ENCODE peak calls at places on chromosomes 3 and 15, in eight cellular contexts. N is foreskin fibroblast, Q is MM.1S, Z is bronchial epithelial cell, L is PC-3, H is fibroblast of gingiva, J is SK-MEL-5, A is T-helper 1 cell. W is an unnamed sample.

GRCh38 chr3:121757087-121757811 is 7.7 kb upstream of the GOLGB1 start:
- DNase-seq in Q (no peak), A (no peak), H (no peak), J (no peak), L (no peak), N (no peak), Z (no peak), W (no peak)

GRCh38 chr15:32818758-32819405 is 101.1 kb downstream of the GREM1 start:
- DNase-seq in A (no peak), Z (no peak), Q (no peak), L (no peak), N (peak), J (peak), H (peak), W (peak)

GRCh38 chr3:89851974-89852621 is 744.7 kb downstream of the EPHA3 start:
- DNase-seq in L (peak), Q (no peak), J (peak), N (peak), Z (peak), A (no peak), H (peak), W (peak)

GRCh38 chr15:50576156-50576555 is 29.7 kb upstream of the USP50 start:
- DNase-seq in Z (no peak), Q (no peak), N (no peak), A (no peak), H (peak), L (no peak), J (no peak), W (no peak)

GRCh38 chr3:191387441-191388077 is 57.2 kb upstream of the UTS2B start:
- DNase-seq in L (no peak), N (no peak), A (no peak), Z (no peak), J (no peak), Q (no peak), H (no peak), W (no peak)

GRCh38 chr3:78907367-78907766 is 860.4 kb downstream of the ROBO1 start:
- DNase-seq in H (peak), J (peak), Q (no peak), N (no peak), L (no peak), A (no peak), Z (no peak), W (no peak)

GRCh38 chr15:61731081-61731480 is 329.2 kb downstream of the VPS13C start:
- DNase-seq in H (peak), J (no peak), A (no peak), L (no peak), N (peak), Z (no peak), Q (no peak), W (no peak)

GRCh38 chr3:179321585-179322322 is 1.1 kb upstream of the ZNF639 start:
- DNase-seq in L (peak), N (peak), J (peak), Q (peak), A (peak), Z (peak), H (peak), W (peak)

GRCh38 chr3:102514241-102514640 is 79.4 kb downstream of the ZPLD1 start:
- DNase-seq in J (no peak), L (no peak), A (no peak), Z (no peak), N (no peak), Q (no peak), H (no peak), W (no peak)

GRCh38 chr15:55907797-55908196 is 85.6 kb downstream of the NEDD4 start:
- DNase-seq in A (no peak), Z (peak), L (peak), N (peak), J (peak), Q (no peak), H (peak), W (peak)

GRCh38 chr15:66578286-66578875 is 12.6 kb upstream of the LCTL start:
- DNase-seq in Z (peak), A (peak), J (no peak), L (peak), H (no peak), Q (no peak), N (peak), W (peak)

GRCh38 chr3:191141728-191142127 is 57.3 kb upstream of the OSTN start:
- DNase-seq in L (peak), N (peak), Q (no peak), Z (peak), A (peak), H (peak), J (no peak), W (peak)

GRCh38 chr15:77636209-77636608 is 3.5 kb upstream of the LINGO1 start:
- DNase-seq in J (no peak), H (no peak), N (no peak), Q (no peak), L (no peak), Z (no peak), A (no peak), W (no peak)

GRCh38 chr3:156382458-156383346 is 172.2 kb downstream of the SSR3 start:
- DNase-seq in Z (peak), Q (peak), L (peak), J (peak), H (peak), A (no peak), N (peak), W (peak)

GRCh38 chr3:104887069-104887468 is 479.6 kb upstream of the ALCAM start:
- DNase-seq in Z (peak), N (peak), Q (no peak), H (no peak), J (no peak), L (peak), A (no peak), W (peak)

GRCh38 chr3:106217745-106218144 is 348.9 kb upstream of the CBLB start:
- DNase-seq in L (no peak), H (no peak), A (no peak), Q (no peak), N (no peak), J (no peak), Z (no peak), W (no peak)

GRCh38 chr3:150766742-150767141 is 3.8 kb upstream of the SIAH2 start:
- DNase-seq in Z (no peak), N (no peak), A (no peak), Q (no peak), H (no peak), J (no peak), L (no peak), W (no peak)

GRCh38 chr3:154862265-154862664 is 217.9 kb upstream of the MME start:
- DNase-seq in J (no peak), N (peak), Z (peak), H (no peak), Q (peak), L (peak), A (no peak), W (peak)

GRCh38 chr3:186467969-186468368 is 76.2 kb downstream of the CRYGS start:
- DNase-seq in J (no peak), N (no peak), Z (no peak), H (no peak), Q (no peak), L (no peak), A (no peak), W (no peak)

GRCh38 chr15:75945953-75946352 is 42.3 kb downstream of the FBXO22 start:
- DNase-seq in A (no peak), H (peak), J (no peak), N (peak), Q (no peak), L (no peak), Z (peak), W (no peak)

GRCh38 chr3:48723725-48724124 is 6.7 kb upstream of the IP6K2 start:
- DNase-seq in Z (no peak), A (no peak), N (no peak), J (no peak), Q (no peak), L (no peak), H (no peak), W (no peak)

GRCh38 chr15:99703603-99704443 is 29.4 kb downstream of the LYSMD4 start:
- DNase-seq in L (peak), A (peak), J (peak), N (peak), Z (peak), H (peak), Q (peak), W (peak)

GRCh38 chr3:15536856-15537255 is 15.3 kb upstream of the COLQ start:
- DNase-seq in L (no peak), Z (no peak), N (no peak), A (peak), Q (no peak), J (no peak), H (no peak), W (no peak)

GRCh38 chr3:125067225-125067624 is 11.4 kb upstream of the HEG1 start:
- DNase-seq in H (no peak), N (no peak), A (no peak), Q (no peak), L (peak), Z (peak), J (no peak), W (peak)

GRCh38 chr3:102665183-102665582 is 230.4 kb downstream of the ZPLD1 start:
- DNase-seq in J (no peak), L (no peak), N (no peak), Q (no peak), H (no peak), A (no peak), Z (no peak), W (no peak)